ENCODE peak calls at places on chromosomes 11 and 22, in eight cellular contexts. T, Q, W, N, H, Y, O and S are unnamed samples.

GRCh38 chr11:104134760-104135159 is 29.2 kb downstream of the PDGFD start:
- DNase-seq in T (no peak), W (no peak), Q (no peak), O (no peak), H (no peak), N (no peak), Y (no peak), S (no peak)

GRCh38 chr11:118785362-118785761 is 5.6 kb downstream of the DDX6 start:
- DNase-seq in Y (no peak), W (no peak), N (no peak), H (no peak), T (peak), Q (no peak), O (no peak), S (no peak)

GRCh38 chr22:42116848-42117424 is 13.7 kb downstream of the CYP2D6 start:
- DNase-seq in W (no peak), O (no peak), H (no peak), Q (no peak), Y (no peak), N (no peak), T (peak), S (no peak)

GRCh38 chr11:79088967-79089366 is 351.9 kb downstream of the TENM4 start:
- DNase-seq in O (no peak), N (no peak), T (no peak), H (no peak), Y (no peak), W (no peak), Q (no peak), S (no peak)

GRCh38 chr11:117328414-117329010 is 858 bp downstream of the CEP164 start:
- DNase-seq in T (peak), O (peak), N (no peak), Y (no peak), W (no peak), H (peak), Q (peak), S (no peak)

GRCh38 chr22:42937164-42937854 is 77.6 kb downstream of the PACSIN2 start:
- DNase-seq in Q (peak), O (peak), T (peak), N (no peak), W (peak), Y (no peak), H (no peak), S (no peak)

GRCh38 chr11:14340721-14341120 is 18.3 kb downstream of the RRAS2 start:
- DNase-seq in Y (no peak), Q (no peak), O (no peak), H (no peak), T (no peak), W (no peak), N (no peak), S (no peak)

GRCh38 chr11:45321669-45322068 is 35.5 kb upstream of the SYT13 start:
- DNase-seq in O (no peak), H (no peak), Y (peak), T (no peak), Q (no peak), N (no peak), W (no peak), S (no peak)

GRCh38 chr11:83087035-83087434 is 15.3 kb upstream of the RAB30 start:
- DNase-seq in T (no peak), H (peak), Y (no peak), N (no peak), Q (no peak), W (no peak), O (peak), S (no peak)